ENCODE peak calls at places on chromosomes 7 and 10, in eight cellular contexts. L, B, J, X, Z, G, I and E are unnamed samples.

GRCh38 chr7:139716156-139716942 is 61.4 kb downstream of the HIPK2 start:
- DNase-seq in L (no peak), B (no peak), J (no peak), X (no peak), Z (no peak), G (no peak), I (peak; percentile 5), E (peak; percentile 73)

GRCh38 chr7:24718977-24719491 is 38.2 kb downstream of the GSDME start:
- DNase-seq in L (no peak), B (no peak), J (no peak), X (no peak), Z (no peak), G (no peak), I (no peak), E (peak; percentile 7)

GRCh38 chr7:143181349-143181748 is 1.9 kb upstream of the TAS2R39 start:
- DNase-seq in L (no peak), B (no peak), J (no peak), X (no peak), Z (no peak), G (no peak), I (no peak), E (no peak)

GRCh38 chr10:53166325-53166724 is 393.7 kb upstream of the MBL2 start:
- DNase-seq in L (no peak), B (no peak), J (no peak), X (no peak), Z (no peak), G (no peak), I (no peak), E (no peak)

GRCh38 chr7:3650844-3651243 is 349.8 kb downstream of the SDK1 start:
- DNase-seq in L (no peak), B (no peak), J (no peak), X (no peak), Z (no peak), G (no peak), I (no peak), E (no peak)

GRCh38 chr7:26937306-26937705 is 72.9 kb upstream of the SKAP2 start:
- DNase-seq in L (no peak), B (no peak), J (no peak), X (no peak), Z (no peak), G (no peak), I (no peak), E (no peak)

GRCh38 chr7:16428182-16428581 is 6.8 kb upstream of the CRPPA start:
- DNase-seq in L (no peak), B (no peak), J (no peak), X (no peak), Z (no peak), G (no peak), I (no peak), E (no peak)

GRCh38 chr7:51141451-51141971 is 175.1 kb downstream of the COBL start:
- DNase-seq in L (no peak), B (no peak), J (no peak), X (peak; percentile 13), Z (no peak), G (no peak), I (no peak), E (no peak)

GRCh38 chr10:11145498-11145855 is 127.8 kb downstream of the CELF2 start:
- DNase-seq in L (no peak), B (no peak), J (no peak), X (no peak), Z (no peak), G (no peak), I (peak; percentile 63), E (no peak)

GRCh38 chr10:13560597-13560996 is 26.2 kb upstream of the PRPF18 start:
- DNase-seq in L (no peak), B (no peak), J (no peak), X (no peak), Z (peak; percentile 71), G (no peak), I (no peak), E (no peak)

GRCh38 chr10:14822879-14823755 is 14.7 kb downstream of the CDNF start:
- DNase-seq in L (no peak), B (no peak), J (peak; percentile 16), X (peak; percentile 66), Z (peak; percentile 39), G (peak; percentile 12), I (peak; percentile 29), E (no peak)

GRCh38 chr7:35694161-35694783 is 663 bp downstream of the HERPUD2 start:
- DNase-seq in L (no peak), B (peak; percentile 57), J (no peak), X (no peak), Z (no peak), G (no peak), I (no peak), E (no peak)

GRCh38 chr10:97714401-97715258 is 1.1 kb downstream of the MARVELD1 start:
- DNase-seq in L (peak; percentile 91), B (peak; percentile 55), J (no peak), X (peak; percentile 64), Z (peak; percentile 34), G (no peak), I (peak; percentile 72), E (peak; percentile 96)
- TF ChIP-seq POLR2A in L (no peak), B (no peak), J (no peak), X (peak; percentile 35), Z (no peak), G (no peak), I (peak; percentile 78), E (no peak)

DNA sequence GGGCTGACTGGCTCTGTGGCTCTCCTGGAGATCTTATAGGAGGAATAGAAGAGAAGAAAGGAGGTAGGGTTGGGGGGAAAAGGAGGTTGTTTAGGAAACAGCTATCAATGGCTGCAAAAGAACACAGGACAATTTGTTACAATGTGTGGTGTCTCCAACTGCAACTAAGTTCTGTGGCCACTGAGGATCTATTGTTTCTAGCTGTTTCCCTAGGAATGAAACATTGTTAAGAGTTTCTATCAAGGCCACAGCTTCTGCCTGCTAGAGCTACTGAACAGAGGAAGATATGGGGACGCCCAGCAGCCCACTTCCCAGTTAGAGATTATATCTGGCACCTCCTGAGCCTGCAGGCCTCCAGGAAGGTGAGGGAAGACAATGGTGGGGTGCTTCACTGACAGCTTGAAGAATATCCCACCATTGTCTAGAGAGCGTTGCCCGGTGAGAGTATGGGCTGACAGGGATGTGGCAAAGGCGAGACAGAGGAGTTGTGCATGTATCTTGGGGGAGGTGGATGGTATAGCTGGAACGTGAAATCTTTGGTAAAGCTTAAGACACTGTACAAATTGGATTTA is 4.0 kb downstream of the SCD start:
- DNase-seq in L (no peak), B (no peak), J (no peak), X (no peak), Z (no peak), G (no peak), I (no peak), E (no peak)
- H3K4me3 ChIP-seq in L (no peak overlapping the region), B (no peak overlapping the region), J (no peak overlapping the region), X (peak overlapping the region; percentile 99), Z (no peak overlapping the region), G (peak overlapping the region; percentile 99), I (no peak overlapping the region), E (no peak overlapping the region)

GRCh38 chr10:3452683-3453388 is 280.3 kb upstream of the PITRM1 start:
- DNase-seq in L (no peak), B (no peak), J (no peak), X (no peak), Z (no peak), G (no peak), I (no peak), E (no peak)

GRCh38 chr10:3451516-3452185 is 279.1 kb upstream of the PITRM1 start:
- DNase-seq in L (no peak), B (no peak), J (no peak), X (no peak), Z (no peak), G (no peak), I (no peak), E (no peak)

GRCh38 chr10:3455385-3456334 is 283.1 kb upstream of the PITRM1 start:
- DNase-seq in L (no peak), B (no peak), J (no peak), X (no peak), Z (no peak), G (no peak), I (no peak), E (no peak)

DNA sequence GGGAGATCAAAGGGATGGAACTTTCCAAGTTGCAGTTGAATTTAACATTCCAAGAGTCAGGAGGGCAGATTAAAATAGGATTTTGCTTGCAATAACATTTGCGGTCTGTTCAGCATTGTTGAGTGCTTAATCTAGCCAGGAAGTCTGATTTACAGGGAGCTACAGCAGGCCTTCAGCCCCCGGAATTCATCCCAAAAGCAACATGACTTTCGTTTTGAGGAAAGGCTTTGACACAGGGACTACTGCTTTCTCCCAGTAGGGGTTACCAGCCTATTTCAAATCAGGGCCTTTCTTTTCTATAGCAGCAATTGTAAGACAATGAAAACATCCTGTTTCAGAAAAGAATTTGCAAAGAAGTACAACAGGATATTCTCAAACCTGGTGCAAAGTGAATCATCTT is 279.7 kb upstream of the PITRM1 start:
- DNase-seq in L (no peak), B (no peak), J (no peak), X (no peak), Z (no peak), G (no peak), I (no peak), E (no peak)
- TF ChIP-seq CTCF in L (peak; percentile 24), B (no peak), J (no peak), X (peak; percentile 6), Z (peak; percentile 40), G (no peak), I (peak; percentile 33), E (no peak)

DNA sequence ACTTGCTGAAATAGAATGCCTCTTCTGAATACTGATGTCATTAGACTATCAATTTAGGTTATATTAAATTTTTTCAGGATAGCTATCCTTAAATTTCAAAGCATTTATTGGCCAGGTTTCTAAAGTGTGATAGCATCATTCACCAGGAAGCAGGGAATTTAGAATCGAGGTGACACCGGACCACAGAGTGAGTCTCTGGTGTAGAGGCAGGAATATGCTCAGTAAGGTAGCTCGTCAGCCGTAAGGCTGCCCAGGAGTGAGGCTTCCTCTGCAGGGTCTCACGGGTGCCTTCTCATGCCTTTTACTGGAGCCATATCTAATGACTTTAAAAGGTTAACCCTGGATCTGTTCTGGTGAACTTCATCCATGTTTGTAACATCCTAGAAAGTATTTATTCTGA is 170.8 kb upstream of the KLF14 start:
- DNase-seq in L (no peak), B (peak; percentile 19), J (no peak), X (no peak), Z (no peak), G (no peak), I (no peak), E (no peak)
- TF ChIP-seq POLR2A in L (no peak), B (no peak), J (no peak), X (no peak), Z (no peak), G (no peak), I (no peak), E (no peak)

GRCh38 chr7:30327813-30328212 is 43.4 kb downstream of the ZNRF2 start:
- DNase-seq in L (no peak), B (no peak), J (no peak), X (no peak), Z (no peak), G (no peak), I (no peak), E (no peak)

GRCh38 chr7:30321089-30321991 is 36.9 kb downstream of the ZNRF2 start:
- DNase-seq in L (no peak), B (no peak), J (no peak), X (no peak), Z (no peak), G (no peak), I (no peak), E (no peak)

GRCh38 chr7:30320392-30320791 is 36.0 kb downstream of the ZNRF2 start:
- DNase-seq in L (no peak), B (no peak), J (no peak), X (no peak), Z (no peak), G (no peak), I (no peak), E (no peak)

GRCh38 chr7:30322656-30323355 is 38.4 kb downstream of the ZNRF2 start:
- DNase-seq in L (no peak), B (no peak), J (no peak), X (no peak), Z (no peak), G (no peak), I (no peak), E (no peak)

GRCh38 chr7:30321992-30322637 is 37.7 kb downstream of the ZNRF2 start:
- DNase-seq in L (no peak), B (no peak), J (no peak), X (no peak), Z (no peak), G (no peak), I (no peak), E (no peak)
- H3K4me3 ChIP-seq in L (no peak overlapping the region), B (no peak overlapping the region), J (no peak overlapping the region), X (no peak overlapping the region), Z (no peak overlapping the region), G (no peak overlapping the region), I (peak overlapping the region; percentile 30), E (no peak overlapping the region)